ENCODE peak calls at places on chromosomes 7 and 10, in five cellular contexts. One of them, this sample, is unnamed. For H3K4me1 and H3K9me3, the result is how much of the 10 kb centered on the place peaks cover.

GRCh38 chr10:51272580-51272979 is 198.3 kb downstream of the PRKG1 start:
- DNase-seq in A549: no peak
- DNase-seq in ovary: no peak
- DNase-seq in SJSA1: no peak
- DNase-seq in tibial artery: no peak
- DNase-seq in this sample: no peak

GRCh38 chr7:135980665-135981180 is 3.6 kb upstream of the MTPN start:
- DNase-seq in tibial artery: no peak
- DNase-seq in A549: no peak
- DNase-seq in ovary: no peak
- DNase-seq in SJSA1: peak
- DNase-seq in this sample: peak

GRCh38 chr10:33122014-33122788 is 164.2 kb upstream of the ITGB1 start:
- DNase-seq in SJSA1: peak
- DNase-seq in A549: peak
- DNase-seq in tibial artery: no peak
- DNase-seq in ovary: no peak
- DNase-seq in this sample: no peak

GRCh38 chr7:29249860-29250259 is 55.3 kb downstream of the CHN2 start:
- DNase-seq in ovary: no peak
- DNase-seq in SJSA1: no peak
- DNase-seq in A549: no peak
- DNase-seq in tibial artery: no peak
- DNase-seq in this sample: no peak

GRCh38 chr10:68154211-68154497 is 44.9 kb downstream of the MYPN start:
- DNase-seq in tibial artery: no peak
- DNase-seq in ovary: peak
- DNase-seq in A549: peak
- DNase-seq in SJSA1: no peak
- DNase-seq in this sample: no peak

GRCh38 chr10:13453896-13454295 is 74.9 kb downstream of the BEND7 start:
- DNase-seq in ovary: no peak
- DNase-seq in tibial artery: no peak
- DNase-seq in A549: no peak
- DNase-seq in SJSA1: no peak
- DNase-seq in this sample: peak

GRCh38 chr7:132377703-132378584 is 198.3 kb downstream of the PLXNA4 start:
- DNase-seq in A549: no peak
- DNase-seq in ovary: no peak
- DNase-seq in tibial artery: no peak
- DNase-seq in SJSA1: no peak
- DNase-seq in this sample: no peak

GRCh38 chr7:143239822-143240221 is 18.0 kb downstream of the TAS2R40 start:
- DNase-seq in ovary: no peak
- DNase-seq in A549: no peak
- DNase-seq in tibial artery: no peak
- DNase-seq in SJSA1: no peak
- DNase-seq in this sample: no peak

GRCh38 chr7:68936501-68936900 is 661.8 kb upstream of the AUTS2 start:
- DNase-seq in A549: no peak
- DNase-seq in tibial artery: no peak
- DNase-seq in ovary: no peak
- DNase-seq in SJSA1: no peak
- DNase-seq in this sample: no peak

GRCh38 chr10:114749545-114749944 is 72.0 kb upstream of the FHIP2A start:
- DNase-seq in ovary: no peak
- DNase-seq in SJSA1: no peak
- DNase-seq in A549: no peak
- DNase-seq in tibial artery: no peak
- DNase-seq in this sample: no peak

GRCh38 chr10:132961420-132961803 is 19.0 kb upstream of the CFAP46 start:
- DNase-seq in A549: no peak
- DNase-seq in ovary: no peak
- DNase-seq in SJSA1: no peak
- DNase-seq in tibial artery: no peak
- DNase-seq in this sample: no peak

GRCh38 chr10:72009430-72010081 is 45.4 kb downstream of the CHST3 start:
- DNase-seq in A549: no peak
- DNase-seq in tibial artery: peak
- DNase-seq in SJSA1: peak
- DNase-seq in ovary: peak
- DNase-seq in this sample: no peak

GRCh38 chr10:13637303-13637856 is 50.6 kb downstream of the PRPF18 start:
- DNase-seq in tibial artery: no peak
- DNase-seq in ovary: no peak
- DNase-seq in SJSA1: no peak
- DNase-seq in A549: no peak
- DNase-seq in this sample: no peak

GRCh38 chr10:100769481-100769880 is 24.1 kb downstream of the PAX2 start:
- DNase-seq in ovary: no peak
- DNase-seq in tibial artery: no peak
- DNase-seq in A549: no peak
- DNase-seq in SJSA1: no peak
- DNase-seq in this sample: no peak

GRCh38 chr10:77321868-77322267 is 315.7 kb downstream of the KCNMA1 start:
- DNase-seq in tibial artery: no peak
- DNase-seq in SJSA1: no peak
- DNase-seq in ovary: no peak
- DNase-seq in A549: no peak
- DNase-seq in this sample: no peak

GRCh38 chr7:41584746-41585145 is 118.1 kb downstream of the INHBA start:
- DNase-seq in tibial artery: no peak
- DNase-seq in ovary: no peak
- DNase-seq in SJSA1: no peak
- DNase-seq in A549: no peak
- DNase-seq in this sample: no peak

GRCh38 chr7:128374041-128374440 is 12.6 kb upstream of the PRRT4 start:
- DNase-seq in A549: no peak
- DNase-seq in tibial artery: no peak
- DNase-seq in ovary: no peak
- DNase-seq in SJSA1: no peak
- DNase-seq in this sample: no peak

GRCh38 chr10:95406651-95407280 is 116.0 kb upstream of the PDLIM1 start:
- DNase-seq in tibial artery: peak
- DNase-seq in A549: peak
- DNase-seq in ovary: no peak
- DNase-seq in SJSA1: no peak
- DNase-seq in this sample: no peak

GRCh38 chr10:36325815-36326214 is 683.7 kb upstream of the FZD8 start:
- DNase-seq in SJSA1: no peak
- DNase-seq in A549: no peak
- DNase-seq in tibial artery: no peak
- DNase-seq in ovary: no peak
- DNase-seq in this sample: no peak

GRCh38 chr7:141674702-141675101 is 27.3 kb downstream of the DENND11 start:
- DNase-seq in tibial artery: no peak
- DNase-seq in A549: no peak
- DNase-seq in SJSA1: no peak
- DNase-seq in ovary: no peak
- DNase-seq in this sample: no peak

GRCh38 chr7:45591101-45591906 is 17.1 kb downstream of the ADCY1 start:
- DNase-seq in A549: no peak
- DNase-seq in SJSA1: peak
- DNase-seq in tibial artery: no peak
- DNase-seq in ovary: no peak
- DNase-seq in this sample: no peak

GRCh38 chr7:48285365-48285764 is 114.1 kb downstream of the ABCA13 start:
- DNase-seq in tibial artery: no peak
- DNase-seq in SJSA1: peak
- DNase-seq in A549: peak
- DNase-seq in ovary: no peak
- DNase-seq in this sample: no peak

GRCh38 chr10:92387289-92387940 is 96.4 kb downstream of the MARCHF5 start:
- DNase-seq in tibial artery: no peak
- DNase-seq in A549: peak
- DNase-seq in ovary: no peak
- DNase-seq in SJSA1: peak
- DNase-seq in this sample: no peak

GRCh38 chr10:17273403-17273802 is 45.4 kb downstream of the VIM start:
- DNase-seq in A549: peak
- DNase-seq in tibial artery: no peak
- DNase-seq in SJSA1: no peak
- DNase-seq in ovary: no peak
- DNase-seq in this sample: no peak

GRCh38 chr10:89352039-89352597 is 24.3 kb downstream of the IFIT3 start:
- DNase-seq in A549: peak
- DNase-seq in tibial artery: peak
- DNase-seq in SJSA1: peak
- DNase-seq in ovary: peak
- DNase-seq in this sample: no peak

GRCh38 chr10:102335184-102335583 is 60.3 kb upstream of the NFKB2 start:
- DNase-seq in A549: no peak
- DNase-seq in SJSA1: no peak
- DNase-seq in tibial artery: peak
- DNase-seq in ovary: peak
- DNase-seq in this sample: no peak

GRCh38 chr7:93651603-93652159 is 77.2 kb upstream of the CALCR start:
- DNase-seq in SJSA1: no peak
- DNase-seq in tibial artery: no peak
- DNase-seq in ovary: no peak
- DNase-seq in A549: no peak
- DNase-seq in this sample: no peak

GRCh38 chr10:103855424-103855823 is at the start of gene SH3PXD2A:
- DNase-seq in A549: no peak
- DNase-seq in ovary: peak
- DNase-seq in SJSA1: no peak
- DNase-seq in tibial artery: no peak
- DNase-seq in this sample: no peak
- H3K4me3 ChIP-seq in A549: peak
- H3K4me3 ChIP-seq in ovary: peak
- H3K4me3 ChIP-seq in SJSA1: peak
- H3K4me3 ChIP-seq in tibial artery: peak
- H3K4me3 ChIP-seq in this sample: peak

GRCh38 chr10:119235381-119235780 is 28.0 kb downstream of the GRK5 start:
- DNase-seq in tibial artery: no peak
- DNase-seq in ovary: peak
- DNase-seq in A549: no peak
- DNase-seq in SJSA1: no peak
- DNase-seq in this sample: no peak

GRCh38 chr10:119227825-119228224 is 20.5 kb downstream of the GRK5 start:
- DNase-seq in ovary: no peak
- DNase-seq in tibial artery: no peak
- DNase-seq in A549: no peak
- DNase-seq in SJSA1: no peak
- DNase-seq in this sample: no peak

GRCh38 chr10:119233821-119234220 is 26.4 kb downstream of the GRK5 start:
- DNase-seq in SJSA1: no peak
- DNase-seq in ovary: no peak
- DNase-seq in tibial artery: no peak
- DNase-seq in A549: no peak
- DNase-seq in this sample: no peak

GRCh38 chr10:119233123-119233820 is 25.9 kb downstream of the GRK5 start:
- DNase-seq in ovary: no peak
- DNase-seq in SJSA1: no peak
- DNase-seq in A549: no peak
- DNase-seq in tibial artery: no peak
- DNase-seq in this sample: no peak

DNA sequence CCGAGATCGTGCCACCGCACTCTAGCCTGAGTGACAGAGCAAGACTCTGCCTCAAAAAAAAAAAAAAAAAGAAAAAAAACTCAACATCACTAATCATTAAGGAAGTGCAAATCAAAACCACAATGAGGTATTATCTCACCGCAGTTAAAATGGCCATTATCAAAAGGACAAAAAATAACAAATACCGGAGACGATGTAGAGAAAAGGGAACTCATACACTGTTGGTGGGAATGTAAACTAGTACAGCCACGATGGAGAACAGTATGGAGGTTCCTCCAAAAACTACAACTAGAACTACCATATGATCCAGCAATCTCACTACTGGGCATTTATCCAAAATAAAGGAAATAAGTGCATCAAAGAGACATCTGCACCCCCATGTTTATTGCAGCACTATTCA is 24.3 kb downstream of the GRK5 start:
- DNase-seq in SJSA1: no peak
- DNase-seq in ovary: no peak
- DNase-seq in tibial artery: no peak
- DNase-seq in A549: no peak
- DNase-seq in this sample: no peak
- H3K4me1 ChIP-seq in SJSA1: under half
- H3K4me1 ChIP-seq in ovary: under half
- H3K4me1 ChIP-seq in tibial artery: under half
- H3K4me1 ChIP-seq in A549: under half
- H3K4me1 ChIP-seq in this sample: under half

GRCh38 chr7:4040031-4040928 is 641.8 kb upstream of the FOXK1 start:
- DNase-seq in tibial artery: no peak
- DNase-seq in ovary: no peak
- DNase-seq in A549: no peak
- DNase-seq in SJSA1: no peak
- DNase-seq in this sample: no peak

GRCh38 chr7:4045975-4046374 is 636.1 kb upstream of the FOXK1 start:
- DNase-seq in SJSA1: no peak
- DNase-seq in tibial artery: no peak
- DNase-seq in A549: no peak
- DNase-seq in ovary: no peak
- DNase-seq in this sample: no peak

GRCh38 chr7:4045450-4045849 is 636.6 kb upstream of the FOXK1 start:
- DNase-seq in tibial artery: no peak
- DNase-seq in ovary: no peak
- DNase-seq in A549: no peak
- DNase-seq in SJSA1: no peak
- DNase-seq in this sample: no peak

GRCh38 chr7:4042402-4042801 is 639.7 kb upstream of the FOXK1 start:
- DNase-seq in tibial artery: no peak
- DNase-seq in A549: no peak
- DNase-seq in SJSA1: no peak
- DNase-seq in ovary: no peak
- DNase-seq in this sample: no peak

GRCh38 chr7:4043988-4044387 is 638.1 kb upstream of the FOXK1 start:
- DNase-seq in A549: no peak
- DNase-seq in tibial artery: no peak
- DNase-seq in SJSA1: no peak
- DNase-seq in ovary: no peak
- DNase-seq in this sample: no peak
- H3K9me3 ChIP-seq in A549: under half
- H3K9me3 ChIP-seq in tibial artery: under half
- H3K9me3 ChIP-seq in SJSA1: under half
- H3K9me3 ChIP-seq in ovary: under half
- H3K9me3 ChIP-seq in this sample: under half

DNA sequence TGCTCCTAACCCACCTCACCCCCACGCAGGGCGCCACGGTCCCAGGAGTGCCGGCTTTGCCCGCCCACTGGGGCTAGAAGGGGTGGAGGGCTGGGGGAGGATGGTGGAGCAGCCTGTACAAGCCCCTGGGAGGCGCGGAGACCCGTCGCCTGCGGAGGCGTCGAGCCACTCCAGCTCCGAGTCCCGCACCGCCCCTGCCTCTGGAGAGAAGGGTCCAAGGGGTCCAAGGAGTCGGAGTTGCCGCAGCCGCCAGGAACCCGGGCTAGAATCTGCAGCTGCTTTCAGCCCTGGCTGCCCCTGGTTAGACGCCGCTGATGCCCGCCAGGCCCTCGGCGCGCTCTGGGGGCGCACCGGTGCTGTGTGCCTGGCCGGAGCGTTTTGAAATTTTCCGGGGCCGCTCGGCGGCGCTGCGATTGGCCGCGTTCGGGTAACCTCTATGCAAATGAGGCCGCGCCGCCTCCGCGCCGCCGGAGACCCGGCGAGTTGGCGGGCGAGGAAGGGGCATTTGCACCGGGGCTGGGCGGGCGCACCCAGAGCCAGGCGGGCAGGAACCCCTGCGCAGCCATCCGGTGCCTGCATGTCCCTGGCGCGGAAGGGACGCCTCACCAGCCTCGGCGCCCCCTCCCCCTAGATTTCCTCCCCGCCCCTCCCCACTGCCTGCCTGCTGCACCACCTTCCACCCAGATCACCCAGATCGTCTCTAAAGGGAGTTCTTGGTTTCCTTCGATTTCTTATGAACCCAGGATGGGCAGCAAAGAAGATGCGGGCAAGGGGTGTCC is at the start of gene HMX2:
- DNase-seq in SJSA1: no peak
- DNase-seq in ovary: no peak
- DNase-seq in A549: no peak
- DNase-seq in tibial artery: no peak
- DNase-seq in this sample: no peak
- H3K4me3 ChIP-seq in SJSA1: peak
- H3K4me3 ChIP-seq in ovary: no peak
- H3K4me3 ChIP-seq in A549: peak
- H3K4me3 ChIP-seq in tibial artery: no peak
- H3K4me3 ChIP-seq in this sample: peak